ENCODE peak calls at places on chromosomes 2 and 18, in nine cellular contexts. I, G, S, A, B, W, R, J and D are unnamed samples. For H3K4me1, the result is how much of the 10 kb centered on the place peaks cover.

GRCh38 chr2:64645014-64645418 is 8.7 kb downstream of the SERTAD2 start:
- DNase-seq in I (no peak), J (peak), S (peak), R (peak), W (no peak), B (peak), G (peak), A (peak), D (peak)

GRCh38 chr2:235716875-235717496 is 223.1 kb downstream of the AGAP1 start:
- DNase-seq in J (no peak), R (no peak), A (no peak), W (no peak), S (peak), B (peak), I (no peak), G (no peak), D (peak)

GRCh38 chr2:235605306-235605998 is 111.6 kb downstream of the AGAP1 start:
- DNase-seq in S (peak), A (no peak), W (no peak), B (peak), I (no peak), R (peak), J (peak), G (peak), D (peak)

GRCh38 chr18:3794537-3795348 is 344.8 kb downstream of the TGIF1 start:
- DNase-seq in I (no peak), A (no peak), B (peak), W (no peak), R (peak), J (no peak), G (no peak), S (peak), D (no peak)

GRCh38 chr2:169146220-169146619 is 76.9 kb downstream of the DHRS9 start:
- DNase-seq in W (no peak), G (no peak), R (no peak), A (no peak), J (no peak), I (no peak), S (no peak), B (no peak), D (no peak)

GRCh38 chr2:117615106-117615505 is 199.4 kb upstream of the DDX18 start:
- DNase-seq in R (no peak), W (no peak), S (no peak), G (no peak), I (no peak), B (no peak), A (no peak), J (no peak), D (no peak)

GRCh38 chr18:3453540-3454364 is 3.8 kb downstream of the TGIF1 start:
- DNase-seq in G (peak), S (peak), A (peak), B (peak), J (peak), W (no peak), I (peak), R (peak), D (peak)

GRCh38 chr18:58992301-58993231 is 127.9 kb downstream of the ZNF532 start:
- DNase-seq in J (no peak), A (no peak), B (no peak), R (no peak), S (peak), I (no peak), G (no peak), W (no peak), D (no peak)

GRCh38 chr2:127638361-127639110 is 7.4 kb upstream of the GPR17 start:
- DNase-seq in G (no peak), A (no peak), S (no peak), I (no peak), W (no peak), R (peak), J (peak), B (no peak), D (no peak)

GRCh38 chr18:74832381-74832780 is 234.7 kb downstream of the ZNF407 start:
- DNase-seq in W (no peak), A (no peak), B (no peak), S (no peak), J (no peak), I (no peak), R (no peak), G (no peak), D (no peak)
- TF ChIP-seq CTCF in W (no peak), A (no peak), B (no peak), S (no peak), J (no peak), I (no peak), R (no peak), G (no peak), D (no peak)

GRCh38 chr2:152718047-152718908 is at the start of gene ARL6IP6:
- DNase-seq in W (no peak), B (peak), G (peak), S (peak), A (peak), J (peak), R (peak), I (peak), D (peak)
- H3K4me1 ChIP-seq in W (under half), B (under half), G (under half), S (under half), A (under half), J (under half), R (under half), I (under half), D (under half)

DNA sequence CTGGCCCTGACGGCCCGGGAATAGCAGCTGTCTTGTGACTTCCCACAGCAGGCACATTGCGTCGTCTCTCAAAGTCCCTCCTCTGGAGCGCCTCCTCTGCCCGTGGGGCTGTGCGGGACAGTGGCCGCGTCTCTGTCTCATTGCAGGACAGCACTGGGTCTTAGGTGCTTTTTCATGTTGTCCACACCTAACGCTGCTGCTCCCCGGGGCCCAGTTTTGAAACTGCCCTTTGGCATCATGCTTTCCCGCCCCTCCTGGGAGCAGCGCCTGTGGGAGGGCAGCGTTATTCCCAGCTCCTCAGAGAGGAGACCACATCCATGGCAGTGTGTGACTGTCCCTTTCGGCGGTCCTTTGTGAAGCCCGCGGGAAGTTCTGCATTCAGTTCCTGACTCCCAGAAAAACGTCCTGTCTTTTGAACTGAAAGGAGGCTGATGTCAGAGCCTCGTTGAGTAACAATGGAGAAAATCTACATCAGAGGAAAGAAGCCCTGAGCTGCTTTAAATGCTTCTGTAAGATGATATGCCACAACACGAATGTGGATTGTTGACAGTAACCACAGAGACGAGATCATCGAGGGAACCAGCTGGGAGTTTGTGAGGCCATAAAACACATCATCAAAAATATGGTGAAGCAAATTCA is 226.0 kb downstream of the FAM210A start:
- DNase-seq in I (no peak), G (no peak), W (no peak), S (peak), R (peak), J (peak), A (no peak), B (peak), D (peak)
- TF ChIP-seq CTCF in I (no peak), G (no peak), W (no peak), S (no peak), R (no peak), J (no peak), A (no peak), B (no peak), D (no peak)

GRCh38 chr2:171318463-171318934 is 115.3 kb downstream of the METTL8 start:
- DNase-seq in S (peak), A (no peak), I (no peak), R (peak), B (peak), J (peak), W (no peak), G (no peak), D (peak)
- H3K4me1 ChIP-seq in S (under half), A (under half), I (under half), R (under half), B (under half), J (half or more), W (under half), G (under half), D (under half)

DNA sequence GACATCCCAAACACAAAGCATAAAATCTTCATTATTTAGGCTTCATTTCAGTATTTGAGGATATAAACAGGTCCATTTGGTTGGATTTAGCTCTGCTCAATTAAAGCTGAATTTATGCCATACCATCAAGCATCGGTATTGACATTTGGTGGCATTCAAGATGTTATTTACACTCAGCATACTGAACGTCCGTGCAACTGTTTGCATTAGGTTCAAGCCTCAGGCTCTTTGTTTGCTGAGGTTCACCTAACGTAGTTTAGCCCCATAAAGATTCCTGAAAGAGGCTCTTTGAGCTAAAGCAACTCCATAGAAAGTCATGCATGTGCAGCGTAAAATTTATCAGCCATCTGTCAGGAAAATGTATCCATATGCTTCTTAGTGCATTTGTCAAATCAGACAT is 367.0 kb downstream of the EPHA4 start:
- DNase-seq in G (no peak), W (no peak), I (no peak), J (no peak), B (no peak), R (no peak), S (no peak), A (no peak), D (no peak)
- TF ChIP-seq CTCF in G (no peak), W (no peak), I (no peak), J (no peak), B (no peak), R (no peak), S (no peak), A (no peak), D (no peak)

GRCh38 chr2:100059638-100060037 is 82.8 kb downstream of the AFF3 start:
- DNase-seq in I (no peak), R (no peak), W (no peak), B (no peak), G (no peak), A (no peak), S (no peak), J (no peak), D (no peak)
- H3K4me1 ChIP-seq in I (under half), R (under half), W (under half), B (under half), G (under half), A (under half), S (under half), J (under half), D (under half)

DNA sequence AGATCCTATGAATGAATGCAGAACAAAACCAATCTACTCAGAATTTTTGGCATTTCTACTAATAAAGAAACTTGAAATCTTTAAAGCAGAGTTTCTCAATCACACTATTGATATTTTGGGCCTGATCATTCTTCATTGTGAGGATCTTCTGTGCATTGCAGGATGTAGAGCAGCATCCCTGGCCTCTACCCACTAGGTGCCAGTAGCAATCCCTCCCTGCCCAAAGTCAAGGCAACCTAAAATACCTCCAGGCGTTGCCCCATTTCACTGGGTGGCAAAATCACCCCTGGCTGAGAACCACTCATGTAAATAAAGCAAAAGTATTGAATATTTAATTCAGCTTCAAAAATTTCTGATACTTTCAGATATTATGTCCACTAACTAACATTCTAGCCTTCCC is 213.0 kb downstream of the SP3 start:
- DNase-seq in I (no peak), A (no peak), W (no peak), S (peak), J (no peak), R (no peak), G (no peak), B (no peak), D (peak)
- TF ChIP-seq CTCF in I (no peak), A (no peak), W (peak), S (peak), J (peak), R (peak), G (no peak), B (peak), D (peak)

GRCh38 chr2:2014251-2014761 is 270.0 kb upstream of the PXDN start:
- DNase-seq in I (no peak), J (peak), B (no peak), G (no peak), S (no peak), A (no peak), R (no peak), W (no peak), D (no peak)
- H3K4me1 ChIP-seq in I (under half), J (under half), B (under half), G (under half), S (under half), A (under half), R (under half), W (under half), D (under half)

DNA sequence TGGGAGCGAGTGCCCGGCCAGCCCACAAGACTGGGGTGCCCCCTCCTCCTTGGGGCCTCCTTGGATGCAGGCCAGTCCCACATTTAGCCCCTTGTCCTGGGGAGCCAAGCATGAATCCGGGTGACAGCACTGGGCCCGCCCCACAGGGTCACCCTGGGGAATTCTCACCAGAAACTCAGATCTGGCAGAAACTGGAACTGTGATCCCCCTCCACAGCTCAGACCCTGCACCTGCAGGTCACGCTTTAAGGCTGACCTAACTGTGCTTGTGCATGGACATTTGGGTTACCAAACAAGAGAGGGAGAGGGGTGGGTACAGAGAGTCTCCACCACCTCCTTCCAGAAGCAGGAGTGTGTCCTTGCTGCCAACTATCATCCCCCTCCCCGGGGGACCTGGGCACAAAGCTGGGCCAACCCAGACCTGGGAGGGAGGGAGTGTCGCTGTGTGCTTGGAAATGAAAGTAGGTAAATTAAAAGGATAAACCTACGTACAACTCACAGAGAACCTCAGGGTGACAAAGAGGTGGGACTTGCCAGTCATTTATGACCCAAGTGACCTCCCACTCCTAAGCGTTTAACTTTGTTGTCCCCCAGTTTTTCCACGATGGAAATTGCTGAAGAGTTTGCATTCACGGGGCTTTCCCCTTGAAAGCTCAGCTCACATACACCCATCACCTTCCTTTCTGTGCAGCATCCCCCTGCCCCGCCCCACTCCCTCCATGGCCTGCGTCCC is 9.1 kb downstream of the ITM2C start:
- DNase-seq in I (peak), A (no peak), B (no peak), R (no peak), G (no peak), J (no peak), W (no peak), S (no peak), D (no peak)
- TF ChIP-seq CTCF in I (no peak), A (no peak), B (no peak), R (no peak), G (no peak), J (no peak), W (no peak), S (no peak), D (no peak)